ENCODE peak calls at places on chromosomes 4 and X, in seven cellular contexts. One of them, this sample, is unnamed.

GRCh38 chr4:153987291-153987690 is 198.4 kb upstream of the SFRP2 start:
- DNase-seq in mesenchymal stem cell: peak
- DNase-seq in IMR-90: no peak
- DNase-seq in H9: no peak
- DNase-seq in H1: no peak
- DNase-seq in trophoblast cell: peak
- DNase-seq in mesendoderm: peak
- DNase-seq in this sample: no peak

GRCh38 chr4:185269286-185269685 is 59.9 kb downstream of the SNX25 start:
- DNase-seq in mesenchymal stem cell: no peak
- DNase-seq in IMR-90: no peak
- DNase-seq in H9: no peak
- DNase-seq in H1: no peak
- DNase-seq in trophoblast cell: no peak
- DNase-seq in mesendoderm: no peak
- DNase-seq in this sample: no peak

GRCh38 chr4:73589887-73590801 is 30.1 kb downstream of the RASSF6 start:
- DNase-seq in mesenchymal stem cell: peak
- DNase-seq in IMR-90: no peak
- DNase-seq in H9: no peak
- DNase-seq in H1: no peak
- DNase-seq in trophoblast cell: no peak
- DNase-seq in mesendoderm: peak
- DNase-seq in this sample: no peak

GRCh38 chrX:39823848-39824247 is 273.9 kb downstream of the BCOR start:
- DNase-seq in mesenchymal stem cell: no peak
- DNase-seq in IMR-90: no peak
- DNase-seq in H9: no peak
- DNase-seq in H1: no peak
- DNase-seq in trophoblast cell: no peak
- DNase-seq in mesendoderm: no peak
- DNase-seq in this sample: no peak

GRCh38 chr4:121108557-121108956 is 36.2 kb upstream of the NDNF start:
- DNase-seq in mesenchymal stem cell: no peak
- DNase-seq in IMR-90: no peak
- DNase-seq in H9: no peak
- DNase-seq in H1: no peak
- DNase-seq in trophoblast cell: no peak
- DNase-seq in mesendoderm: no peak
- DNase-seq in this sample: no peak

GRCh38 chr4:169345207-169345788 is 74.5 kb upstream of the SH3RF1 start:
- DNase-seq in mesenchymal stem cell: no peak
- DNase-seq in IMR-90: peak
- DNase-seq in H9: no peak
- DNase-seq in H1: no peak
- DNase-seq in trophoblast cell: no peak
- DNase-seq in mesendoderm: no peak
- DNase-seq in this sample: no peak

GRCh38 chr4:184617611-184618196 is 31.5 kb downstream of the CASP3 start:
- DNase-seq in mesenchymal stem cell: no peak
- DNase-seq in IMR-90: no peak
- DNase-seq in H9: peak
- DNase-seq in H1: peak
- DNase-seq in trophoblast cell: peak
- DNase-seq in mesendoderm: peak
- DNase-seq in this sample: no peak

GRCh38 chr4:8080754-8081065 is 77.9 kb downstream of the ABLIM2 start:
- DNase-seq in mesenchymal stem cell: no peak
- DNase-seq in IMR-90: no peak
- DNase-seq in H9: no peak
- DNase-seq in H1: no peak
- DNase-seq in trophoblast cell: no peak
- DNase-seq in mesendoderm: no peak
- DNase-seq in this sample: no peak

GRCh38 chr4:142846105-142846728 is at the start of gene INPP4B:
- DNase-seq in mesenchymal stem cell: peak
- DNase-seq in IMR-90: peak
- DNase-seq in H9: peak
- DNase-seq in H1: no peak
- DNase-seq in trophoblast cell: peak
- DNase-seq in mesendoderm: peak
- DNase-seq in this sample: peak

GRCh38 chrX:23993012-23993633 is 33.9 kb downstream of the KLHL15 start:
- DNase-seq in mesenchymal stem cell: no peak
- DNase-seq in IMR-90: peak
- DNase-seq in H9: no peak
- DNase-seq in H1: no peak
- DNase-seq in trophoblast cell: no peak
- DNase-seq in mesendoderm: no peak
- DNase-seq in this sample: no peak

GRCh38 chr4:38177792-38178665 is 217.8 kb downstream of the PTTG2 start:
- DNase-seq in mesenchymal stem cell: no peak
- DNase-seq in IMR-90: no peak
- DNase-seq in H9: no peak
- DNase-seq in H1: no peak
- DNase-seq in trophoblast cell: no peak
- DNase-seq in mesendoderm: no peak
- DNase-seq in this sample: no peak

GRCh38 chr4:168993724-168994510 is 16.1 kb downstream of the CBR4 start:
- DNase-seq in mesenchymal stem cell: peak
- DNase-seq in IMR-90: no peak
- DNase-seq in H9: no peak
- DNase-seq in H1: no peak
- DNase-seq in trophoblast cell: peak
- DNase-seq in mesendoderm: peak
- DNase-seq in this sample: no peak

GRCh38 chr4:75639124-75639695 is 8.9 kb upstream of the CDKL2 start:
- DNase-seq in mesenchymal stem cell: no peak
- DNase-seq in IMR-90: no peak
- DNase-seq in H9: no peak
- DNase-seq in H1: no peak
- DNase-seq in trophoblast cell: peak
- DNase-seq in mesendoderm: no peak
- DNase-seq in this sample: no peak

GRCh38 chr4:165692082-165692481 is 181.0 kb upstream of the TLL1 start:
- DNase-seq in mesenchymal stem cell: no peak
- DNase-seq in IMR-90: no peak
- DNase-seq in H9: no peak
- DNase-seq in H1: no peak
- DNase-seq in trophoblast cell: no peak
- DNase-seq in mesendoderm: no peak
- DNase-seq in this sample: no peak

GRCh38 chr4:8261851-8262535 is 7.6 kb upstream of the HTRA3 start:
- DNase-seq in mesenchymal stem cell: peak
- DNase-seq in IMR-90: peak
- DNase-seq in H9: no peak
- DNase-seq in H1: no peak
- DNase-seq in trophoblast cell: peak
- DNase-seq in mesendoderm: no peak
- DNase-seq in this sample: no peak

GRCh38 chrX:113594504-113594903 is 753.9 kb upstream of the AMOT start:
- DNase-seq in mesenchymal stem cell: no peak
- DNase-seq in IMR-90: no peak
- DNase-seq in H9: no peak
- DNase-seq in H1: no peak
- DNase-seq in trophoblast cell: peak
- DNase-seq in mesendoderm: peak
- DNase-seq in this sample: no peak

GRCh38 chr4:81314196-81314896 is 99.3 kb upstream of the PRKG2 start:
- DNase-seq in mesenchymal stem cell: peak
- DNase-seq in IMR-90: peak
- DNase-seq in H9: no peak
- DNase-seq in H1: no peak
- DNase-seq in trophoblast cell: no peak
- DNase-seq in mesendoderm: no peak
- DNase-seq in this sample: no peak

GRCh38 chrX:16479206-16479869 is 170.6 kb upstream of the S100G start:
- DNase-seq in mesenchymal stem cell: peak
- DNase-seq in IMR-90: peak
- DNase-seq in H9: no peak
- DNase-seq in H1: no peak
- DNase-seq in trophoblast cell: peak
- DNase-seq in mesendoderm: no peak
- DNase-seq in this sample: no peak

GRCh38 chrX:135449637-135450550 is 28.1 kb downstream of the SMIM10L2A start:
- DNase-seq in mesenchymal stem cell: no peak
- DNase-seq in IMR-90: no peak
- DNase-seq in H9: no peak
- DNase-seq in H1: no peak
- DNase-seq in trophoblast cell: no peak
- DNase-seq in mesendoderm: no peak
- DNase-seq in this sample: no peak

GRCh38 chr4:3700736-3701135 is 65.4 kb upstream of the ADRA2C start:
- DNase-seq in mesenchymal stem cell: no peak
- DNase-seq in IMR-90: no peak
- DNase-seq in H9: no peak
- DNase-seq in H1: no peak
- DNase-seq in trophoblast cell: no peak
- DNase-seq in mesendoderm: no peak
- DNase-seq in this sample: no peak

GRCh38 chr4:3699678-3700077 is 66.5 kb upstream of the ADRA2C start:
- DNase-seq in mesenchymal stem cell: no peak
- DNase-seq in IMR-90: no peak
- DNase-seq in H9: no peak
- DNase-seq in H1: no peak
- DNase-seq in trophoblast cell: no peak
- DNase-seq in mesendoderm: peak
- DNase-seq in this sample: no peak

GRCh38 chr4:3701271-3702083 is 64.7 kb upstream of the ADRA2C start:
- DNase-seq in mesenchymal stem cell: no peak
- DNase-seq in IMR-90: no peak
- DNase-seq in H9: no peak
- DNase-seq in H1: no peak
- DNase-seq in trophoblast cell: no peak
- DNase-seq in mesendoderm: no peak
- DNase-seq in this sample: no peak

GRCh38 chr4:3699261-3699660 is 66.9 kb upstream of the ADRA2C start:
- DNase-seq in mesenchymal stem cell: no peak
- DNase-seq in IMR-90: no peak
- DNase-seq in H9: no peak
- DNase-seq in H1: no peak
- DNase-seq in trophoblast cell: no peak
- DNase-seq in mesendoderm: no peak
- DNase-seq in this sample: no peak

DNA sequence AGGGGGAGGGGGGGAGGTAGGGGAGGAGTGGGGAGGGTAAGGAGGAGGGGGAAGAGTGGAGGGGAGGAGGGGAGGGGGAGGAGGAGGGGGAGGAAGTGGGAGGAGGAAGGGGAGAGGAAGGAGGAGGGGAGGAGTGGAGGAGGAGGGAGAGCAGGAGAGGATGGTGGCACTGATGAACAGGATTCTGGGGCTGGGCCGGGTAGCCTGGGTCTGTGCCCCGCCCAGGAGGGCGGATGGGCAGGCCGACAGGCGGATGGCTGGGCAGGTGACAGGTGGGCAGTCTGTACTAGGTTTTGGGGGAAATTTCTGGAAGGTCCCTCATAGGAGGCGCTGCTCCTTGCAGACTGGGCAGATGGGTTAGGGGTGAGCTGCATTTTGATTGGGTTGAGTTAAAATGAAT is 66.0 kb upstream of the ADRA2C start:
- DNase-seq in mesenchymal stem cell: no peak
- DNase-seq in IMR-90: no peak
- DNase-seq in H9: no peak
- DNase-seq in H1: no peak
- DNase-seq in trophoblast cell: no peak
- DNase-seq in mesendoderm: no peak
- DNase-seq in this sample: no peak
- H2AK5ac ChIP-seq in mesenchymal stem cell: no peak
- H2AK5ac ChIP-seq in IMR-90: no peak
- H2AK5ac ChIP-seq in H9: no peak
- H2AK5ac ChIP-seq in H1: no peak
- H2AK5ac ChIP-seq in trophoblast cell: no peak
- H2AK5ac ChIP-seq in mesendoderm: no peak
- H2AK5ac ChIP-seq in this sample: no peak

DNA sequence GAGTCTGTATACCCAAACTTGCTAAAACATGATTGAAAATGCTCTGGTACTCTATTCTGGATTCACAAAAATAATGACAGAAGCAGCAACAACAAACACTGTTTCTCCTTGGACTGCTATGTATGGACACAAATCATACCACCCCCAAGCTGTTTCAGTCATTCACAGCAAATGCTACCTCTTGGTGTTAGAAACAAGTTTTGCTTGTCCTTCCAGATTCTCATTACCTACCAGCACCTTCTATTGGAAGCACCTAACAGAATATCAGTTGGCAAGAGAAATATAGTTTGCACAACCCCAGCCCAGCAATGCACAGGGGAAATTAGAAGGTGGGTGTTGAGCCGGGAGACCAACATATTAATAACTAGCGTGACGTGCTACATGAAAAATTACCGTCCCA is 1950.9 kb downstream of the C4orf33 start:
- DNase-seq in mesenchymal stem cell: no peak
- DNase-seq in IMR-90: no peak
- DNase-seq in H9: no peak
- DNase-seq in H1: no peak
- DNase-seq in trophoblast cell: peak
- DNase-seq in mesendoderm: no peak
- DNase-seq in this sample: no peak
- H2AK5ac ChIP-seq in mesenchymal stem cell: no peak
- H2AK5ac ChIP-seq in IMR-90: no peak
- H2AK5ac ChIP-seq in H9: no peak
- H2AK5ac ChIP-seq in H1: no peak
- H2AK5ac ChIP-seq in trophoblast cell: no peak
- H2AK5ac ChIP-seq in mesendoderm: no peak
- H2AK5ac ChIP-seq in this sample: no peak

GRCh38 chr4:177948853-177949252 is 506.6 kb upstream of the AGA start:
- DNase-seq in mesenchymal stem cell: no peak
- DNase-seq in IMR-90: no peak
- DNase-seq in H9: no peak
- DNase-seq in H1: no peak
- DNase-seq in trophoblast cell: no peak
- DNase-seq in mesendoderm: no peak
- DNase-seq in this sample: no peak
- H2AK5ac ChIP-seq in mesenchymal stem cell: no peak
- H2AK5ac ChIP-seq in IMR-90: no peak
- H2AK5ac ChIP-seq in H9: no peak
- H2AK5ac ChIP-seq in H1: no peak
- H2AK5ac ChIP-seq in trophoblast cell: no peak
- H2AK5ac ChIP-seq in mesendoderm: no peak
- H2AK5ac ChIP-seq in this sample: no peak

DNA sequence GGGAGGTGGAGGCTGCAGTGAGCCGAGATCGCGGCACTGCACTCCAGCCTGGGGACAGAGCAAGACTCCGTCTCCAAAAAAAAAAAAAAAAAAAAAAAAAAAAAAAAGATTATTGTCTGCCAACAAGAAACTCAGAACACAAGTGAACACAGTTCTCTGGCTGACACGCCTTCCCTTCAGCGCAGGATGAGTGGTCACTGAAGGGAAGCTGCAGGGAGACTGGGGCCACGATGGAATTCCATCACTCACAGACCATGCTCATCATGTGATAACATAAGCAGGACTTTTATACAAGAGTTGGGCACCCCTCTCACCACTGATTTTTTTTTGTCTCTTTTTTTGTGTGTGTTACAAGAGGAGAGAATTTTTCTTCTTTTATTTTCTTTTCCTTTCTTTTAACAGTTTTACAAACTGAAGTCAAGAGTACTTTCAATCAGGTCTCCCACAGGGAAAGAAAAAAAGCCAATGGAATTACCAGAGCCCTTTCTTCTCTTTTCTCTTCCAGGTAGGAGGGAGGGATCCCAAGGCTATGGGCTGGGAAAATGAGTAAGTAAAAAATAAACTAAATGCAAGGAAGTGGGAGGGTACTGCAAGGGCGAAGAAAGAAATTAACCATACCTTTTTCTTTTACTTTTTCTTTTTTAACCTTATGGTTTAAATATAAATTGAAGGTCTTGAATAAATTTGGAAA is 435.6 kb downstream of the GPM6A start:
- DNase-seq in mesenchymal stem cell: no peak
- DNase-seq in IMR-90: no peak
- DNase-seq in H9: no peak
- DNase-seq in H1: no peak
- DNase-seq in trophoblast cell: no peak
- DNase-seq in mesendoderm: peak
- DNase-seq in this sample: peak
- H2AK5ac ChIP-seq in mesenchymal stem cell: no peak
- H2AK5ac ChIP-seq in IMR-90: no peak
- H2AK5ac ChIP-seq in H9: no peak
- H2AK5ac ChIP-seq in H1: no peak
- H2AK5ac ChIP-seq in trophoblast cell: peak
- H2AK5ac ChIP-seq in mesendoderm: no peak
- H2AK5ac ChIP-seq in this sample: no peak